ENCODE peak calls at places on chromosomes 16 and 17, in five cellular contexts. One of them, this sample, is unnamed.

GRCh38 chr16:65842067-65842466 is 524.4 kb upstream of the CDH5 start:
- DNase-seq in amygdala: no peak
- DNase-seq in adrenal gland: no peak
- DNase-seq in body of pancreas: no peak
- DNase-seq in CD8-positive, alpha-beta memory T cell: no peak
- DNase-seq in this sample: no peak

GRCh38 chr16:27550582-27550920 is 607 bp downstream of the KATNIP start:
- DNase-seq in CD8-positive, alpha-beta memory T cell: no peak
- DNase-seq in amygdala: no peak
- DNase-seq in adrenal gland: no peak
- DNase-seq in body of pancreas: no peak
- DNase-seq in this sample: no peak

GRCh38 chr17:55458977-55459376 is 37.3 kb upstream of the MMD start:
- DNase-seq in CD8-positive, alpha-beta memory T cell: no peak
- DNase-seq in amygdala: no peak
- DNase-seq in adrenal gland: no peak
- DNase-seq in body of pancreas: no peak
- DNase-seq in this sample: no peak

GRCh38 chr17:49361129-49361901 is 735 bp downstream of the ZNF652 start:
- DNase-seq in body of pancreas: peak
- DNase-seq in adrenal gland: peak
- DNase-seq in amygdala: peak
- DNase-seq in CD8-positive, alpha-beta memory T cell: peak
- DNase-seq in this sample: peak

GRCh38 chr17:53353919-53354351 is 468.8 kb upstream of the KIF2B start:
- DNase-seq in adrenal gland: no peak
- DNase-seq in body of pancreas: peak
- DNase-seq in CD8-positive, alpha-beta memory T cell: no peak
- DNase-seq in amygdala: no peak
- DNase-seq in this sample: no peak

GRCh38 chr17:57541472-57542394 is 203.4 kb downstream of the CCDC182 start:
- DNase-seq in adrenal gland: peak
- DNase-seq in CD8-positive, alpha-beta memory T cell: no peak
- DNase-seq in amygdala: no peak
- DNase-seq in body of pancreas: no peak
- DNase-seq in this sample: no peak

GRCh38 chr17:41657164-41657754 is 31.4 kb upstream of the EIF1 start:
- DNase-seq in adrenal gland: no peak
- DNase-seq in body of pancreas: no peak
- DNase-seq in CD8-positive, alpha-beta memory T cell: no peak
- DNase-seq in amygdala: no peak
- DNase-seq in this sample: no peak

GRCh38 chr16:24118126-24118821 is 137.9 kb upstream of the CACNG3 start:
- DNase-seq in amygdala: no peak
- DNase-seq in adrenal gland: no peak
- DNase-seq in body of pancreas: no peak
- DNase-seq in CD8-positive, alpha-beta memory T cell: no peak
- DNase-seq in this sample: no peak

GRCh38 chr16:47392114-47392513 is 68.7 kb downstream of the ITFG1 start:
- DNase-seq in amygdala: no peak
- DNase-seq in CD8-positive, alpha-beta memory T cell: no peak
- DNase-seq in body of pancreas: no peak
- DNase-seq in adrenal gland: no peak
- DNase-seq in this sample: no peak

GRCh38 chr16:383326-384020 is 1.7 kb upstream of the PGAP6 start:
- DNase-seq in CD8-positive, alpha-beta memory T cell: peak
- DNase-seq in amygdala: no peak
- DNase-seq in adrenal gland: peak
- DNase-seq in body of pancreas: peak
- DNase-seq in this sample: peak

GRCh38 chr17:20010099-20010863 is 1.1 kb downstream of the SPECC1 start:
- DNase-seq in CD8-positive, alpha-beta memory T cell: no peak
- DNase-seq in adrenal gland: peak
- DNase-seq in amygdala: no peak
- DNase-seq in body of pancreas: peak
- DNase-seq in this sample: no peak

GRCh38 chr17:80082403-80083135 is 18.8 kb upstream of the GAA start:
- DNase-seq in adrenal gland: peak
- DNase-seq in amygdala: no peak
- DNase-seq in body of pancreas: peak
- DNase-seq in CD8-positive, alpha-beta memory T cell: peak
- DNase-seq in this sample: peak

GRCh38 chr16:72400257-72401078 is 228.5 kb upstream of the PMFBP1 start:
- DNase-seq in CD8-positive, alpha-beta memory T cell: no peak
- DNase-seq in amygdala: no peak
- DNase-seq in body of pancreas: peak
- DNase-seq in adrenal gland: peak
- DNase-seq in this sample: no peak

GRCh38 chr17:40063034-40063765 is 435 bp downstream of the THRA start:
- DNase-seq in adrenal gland: peak
- DNase-seq in body of pancreas: peak
- DNase-seq in amygdala: no peak
- DNase-seq in CD8-positive, alpha-beta memory T cell: no peak
- DNase-seq in this sample: peak

GRCh38 chr16:1446296-1447080 is 2.1 kb upstream of the CCDC154 start:
- DNase-seq in body of pancreas: no peak
- DNase-seq in CD8-positive, alpha-beta memory T cell: no peak
- DNase-seq in adrenal gland: no peak
- DNase-seq in amygdala: no peak
- DNase-seq in this sample: no peak

GRCh38 chr16:73354426-73354825 is 306.5 kb upstream of the ZFHX3 start:
- DNase-seq in adrenal gland: no peak
- DNase-seq in body of pancreas: no peak
- DNase-seq in amygdala: no peak
- DNase-seq in CD8-positive, alpha-beta memory T cell: no peak
- DNase-seq in this sample: no peak

GRCh38 chr17:37359682-37360188 is 16.1 kb upstream of the C17orf78 start:
- DNase-seq in body of pancreas: no peak
- DNase-seq in amygdala: peak
- DNase-seq in adrenal gland: no peak
- DNase-seq in CD8-positive, alpha-beta memory T cell: no peak
- DNase-seq in this sample: no peak

GRCh38 chr17:75271233-75271954 is 363 bp upstream of the MIF4GD start:
- DNase-seq in amygdala: peak
- DNase-seq in CD8-positive, alpha-beta memory T cell: peak
- DNase-seq in body of pancreas: peak
- DNase-seq in adrenal gland: peak
- DNase-seq in this sample: peak

GRCh38 chr17:68437979-68438877 is 19.1 kb downstream of the WIPI1 start:
- DNase-seq in amygdala: no peak
- DNase-seq in body of pancreas: peak
- DNase-seq in CD8-positive, alpha-beta memory T cell: peak
- DNase-seq in adrenal gland: peak
- DNase-seq in this sample: no peak

GRCh38 chr16:86408685-86409084 is 101.6 kb upstream of the FOXF1 start:
- DNase-seq in body of pancreas: no peak
- DNase-seq in adrenal gland: no peak
- DNase-seq in CD8-positive, alpha-beta memory T cell: no peak
- DNase-seq in amygdala: no peak
- DNase-seq in this sample: no peak

GRCh38 chr16:28873543-28874201 is 4.6 kb upstream of the ATP2A1 start:
- DNase-seq in body of pancreas: no peak
- DNase-seq in CD8-positive, alpha-beta memory T cell: peak
- DNase-seq in adrenal gland: no peak
- DNase-seq in amygdala: no peak
- DNase-seq in this sample: no peak

GRCh38 chr17:71472809-71473789 is 647.7 kb upstream of the SOX9 start:
- DNase-seq in body of pancreas: peak
- DNase-seq in CD8-positive, alpha-beta memory T cell: no peak
- DNase-seq in adrenal gland: no peak
- DNase-seq in amygdala: no peak
- DNase-seq in this sample: no peak

GRCh38 chr17:65191805-65192740 is 54.9 kb downstream of the RGS9 start:
- DNase-seq in body of pancreas: no peak
- DNase-seq in adrenal gland: peak
- DNase-seq in amygdala: no peak
- DNase-seq in CD8-positive, alpha-beta memory T cell: no peak
- DNase-seq in this sample: no peak

GRCh38 chr16:71499775-71500364 is 10.7 kb upstream of the ZNF19 start:
- DNase-seq in body of pancreas: peak
- DNase-seq in amygdala: no peak
- DNase-seq in CD8-positive, alpha-beta memory T cell: peak
- DNase-seq in adrenal gland: peak
- DNase-seq in this sample: no peak

GRCh38 chr17:850828-851759 is 68.9 kb downstream of the MRM3 start:
- DNase-seq in CD8-positive, alpha-beta memory T cell: no peak
- DNase-seq in body of pancreas: no peak
- DNase-seq in amygdala: no peak
- DNase-seq in adrenal gland: no peak
- DNase-seq in this sample: no peak

GRCh38 chr17:19645608-19646250 is 2.8 kb upstream of the ALDH3A2 start:
- DNase-seq in adrenal gland: peak
- DNase-seq in body of pancreas: no peak
- DNase-seq in CD8-positive, alpha-beta memory T cell: peak
- DNase-seq in amygdala: no peak
- DNase-seq in this sample: peak

GRCh38 chr16:61332461-61332860 is 703.8 kb downstream of the CDH8 start:
- DNase-seq in adrenal gland: no peak
- DNase-seq in body of pancreas: no peak
- DNase-seq in CD8-positive, alpha-beta memory T cell: no peak
- DNase-seq in amygdala: no peak
- DNase-seq in this sample: no peak

GRCh38 chr16:11138026-11138768 is 117.8 kb downstream of the SOCS1 start:
- DNase-seq in body of pancreas: no peak
- DNase-seq in CD8-positive, alpha-beta memory T cell: no peak
- DNase-seq in adrenal gland: no peak
- DNase-seq in amygdala: no peak
- DNase-seq in this sample: no peak

GRCh38 chr16:86534779-86535605 is 20.0 kb downstream of the MTHFSD start:
- DNase-seq in body of pancreas: no peak
- DNase-seq in CD8-positive, alpha-beta memory T cell: no peak
- DNase-seq in amygdala: no peak
- DNase-seq in adrenal gland: no peak
- DNase-seq in this sample: no peak

GRCh38 chr17:74566132-74566753 is 1.1 kb downstream of the CD300H start:
- DNase-seq in body of pancreas: no peak
- DNase-seq in amygdala: no peak
- DNase-seq in CD8-positive, alpha-beta memory T cell: no peak
- DNase-seq in adrenal gland: peak
- DNase-seq in this sample: no peak

GRCh38 chr16:69855587-69855986 is 93.5 kb downstream of the WWP2 start:
- DNase-seq in amygdala: no peak
- DNase-seq in body of pancreas: no peak
- DNase-seq in CD8-positive, alpha-beta memory T cell: no peak
- DNase-seq in adrenal gland: no peak
- DNase-seq in this sample: no peak

GRCh38 chr16:17194190-17194780 is 276.5 kb downstream of the XYLT1 start:
- DNase-seq in CD8-positive, alpha-beta memory T cell: peak
- DNase-seq in amygdala: no peak
- DNase-seq in adrenal gland: peak
- DNase-seq in body of pancreas: peak
- DNase-seq in this sample: no peak

GRCh38 chr17:8965394-8966168 is at the start of gene PIK3R5:
- DNase-seq in amygdala: no peak
- DNase-seq in body of pancreas: peak
- DNase-seq in adrenal gland: no peak
- DNase-seq in CD8-positive, alpha-beta memory T cell: peak
- DNase-seq in this sample: no peak